ENCODE peak calls at places on chromosomes 3 and 15, in four cellular contexts. R is CD8-positive, alpha-beta memory T cell; Q is omental fat pad; E is central memory CD4-positive, alpha-beta T cell. Z is an unnamed sample.

GRCh38 chr3:120364821-120365220 is 15.7 kb upstream of the LRRC58 start:
- DNase-seq in R (no peak), Q (no peak), E (no peak), Z (no peak)

GRCh38 chr15:99906793-99907192 is 173.6 kb upstream of the LYSMD4 start:
- DNase-seq in R (no peak), Q (no peak), E (no peak), Z (no peak)

GRCh38 chr3:170724599-170724998 is 138.7 kb upstream of the SLC7A14 start:
- DNase-seq in E (no peak), R (no peak), Q (no peak), Z (no peak)

GRCh38 chr15:41231536-41231935 is 468 bp downstream of the CHP1 start:
- DNase-seq in E (no peak), R (no peak), Q (no peak), Z (no peak)

GRCh38 chr15:101024709-101025108 is 105.6 kb downstream of the LRRK1 start:
- DNase-seq in Q (no peak), R (no peak), E (no peak), Z (no peak)

GRCh38 chr15:48244923-48245322 is 38.8 kb downstream of the SLC12A1 start:
- DNase-seq in R (no peak), Q (no peak), E (no peak), Z (no peak)

GRCh38 chr3:194003128-194004057 is 132.6 kb upstream of the HES1 start:
- DNase-seq in R (no peak), E (no peak), Q (peak; percentile 68), Z (no peak)

GRCh38 chr3:38313263-38313662 is 31.2 kb downstream of the SLC22A14 start:
- DNase-seq in Q (no peak), E (no peak), R (no peak), Z (no peak)

GRCh38 chr3:142993958-142994442 is 7.4 kb upstream of the U2SURP start:
- DNase-seq in E (peak; percentile 50), Q (peak; percentile 54), R (peak; percentile 41), Z (peak; percentile 42)

GRCh38 chr3:36677331-36678007 is 86.9 kb downstream of the DCLK3 start:
- DNase-seq in Q (no peak), E (no peak), R (no peak), Z (no peak)

GRCh38 chr3:139338405-139338804 is 5.4 kb upstream of the MRPS22 start:
- DNase-seq in R (no peak), Q (no peak), E (no peak), Z (no peak)

Z was measured in effector CD4-positive, alpha-beta T cell.